ENCODE peak calls at places on chromosomes 1 and 21, in seven cellular contexts. F is fibroblast of lung, E is AG08396, Z is retina, X is AG09309, K is BJ, A is HT1080. M is an unnamed sample.

GRCh38 chr1:212677136-212677535 is 22.5 kb downstream of the BATF3 start:
- DNase-seq in X (no peak), Z (no peak), K (no peak), E (no peak), A (no peak), F (no peak), M (no peak)

GRCh38 chr1:52225174-52225573 is 83.3 kb downstream of the ZFYVE9 start:
- DNase-seq in E (no peak), A (no peak), X (no peak), K (no peak), F (no peak), Z (no peak), M (no peak)

GRCh38 chr1:234722904-234723588 is 113.1 kb upstream of the IRF2BP2 start:
- DNase-seq in F (peak; percentile 95), K (peak; percentile 74), E (peak; percentile 54), X (peak; percentile 89), Z (no peak), A (peak; percentile 85), M (peak; percentile 56)

GRCh38 chr1:10680487-10680886 is 116.0 kb downstream of the CASZ1 start:
- DNase-seq in F (peak; percentile 22), X (no peak), E (no peak), Z (no peak), K (no peak), A (no peak), M (no peak)

GRCh38 chr21:31338892-31339368 is 5.1 kb downstream of the TIAM1 start:
- DNase-seq in Z (no peak), E (no peak), A (no peak), F (no peak), X (no peak), K (no peak), M (no peak)

GRCh38 chr1:29259802-29260441 is 23.6 kb downstream of the PTPRU start:
- DNase-seq in E (peak; percentile 93), K (no peak), F (peak; percentile 57), A (no peak), X (no peak), Z (no peak), M (peak; percentile 91)

GRCh38 chr21:23218667-23219066 is 2220.5 kb downstream of the NCAM2 start:
- DNase-seq in F (no peak), E (no peak), Z (no peak), A (no peak), K (no peak), X (no peak), M (no peak)

GRCh38 chr1:154937051-154937987 is 800 bp upstream of the PMVK start:
- DNase-seq in X (peak; percentile 87), Z (peak; percentile 99), A (peak; percentile 88), E (peak; percentile 94), F (peak; percentile 96), K (peak; percentile 61), M (peak; percentile 90)

GRCh38 chr1:147095691-147096090 is 76.6 kb downstream of the PRKAB2 start:
- DNase-seq in Z (no peak), K (no peak), A (no peak), X (no peak), F (no peak), E (no peak), M (no peak)

GRCh38 chr1:93079685-93080141 is 630 bp downstream of the MTF2 start:
- DNase-seq in A (peak; percentile 24), K (no peak), Z (peak; percentile 36), F (peak; percentile 19), X (no peak), E (peak; percentile 4), M (peak; percentile 50)

GRCh38 chr1:219236095-219236494 is 62.4 kb downstream of the LYPLAL1 start:
- DNase-seq in Z (no peak), F (no peak), K (no peak), X (no peak), E (no peak), A (no peak), M (no peak)

GRCh38 chr1:61101461-61102440 is 19.4 kb downstream of the NFIA start:
- DNase-seq in A (no peak), K (no peak), E (no peak), F (no peak), Z (no peak), X (no peak), M (no peak)

GRCh38 chr1:17874231-17874630 is 119.1 kb downstream of the ACTL8 start:
- DNase-seq in K (peak; percentile 78), X (peak; percentile 82), F (peak; percentile 96), A (peak; percentile 87), Z (no peak), E (peak; percentile 74), M (no peak)

GRCh38 chr1:74790453-74790852 is 57.5 kb downstream of the TYW3 start:
- DNase-seq in Z (no peak), K (no peak), E (no peak), A (no peak), X (no peak), F (peak; percentile 7), M (no peak)

GRCh38 chr1:31040038-31040437 is 25.5 kb downstream of the PUM1 start:
- DNase-seq in X (no peak), E (no peak), K (no peak), A (no peak), Z (no peak), F (no peak), M (no peak)

GRCh38 chr21:44035244-44035643 is 23.1 kb downstream of the TRAPPC10 start:
- DNase-seq in X (no peak), E (no peak), Z (no peak), K (no peak), F (no peak), A (no peak), M (no peak)

GRCh38 chr1:2412773-2413494 is 570 bp upstream of the PEX10 start:
- DNase-seq in A (peak; percentile 48), Z (peak; percentile 85), E (peak; percentile 86), K (no peak), F (peak; percentile 50), X (no peak), M (peak; percentile 65)

GRCh38 chr1:206487970-206488369 is 17.7 kb downstream of the IKBKE start:
- DNase-seq in E (no peak), Z (no peak), A (no peak), F (no peak), X (no peak), K (no peak), M (no peak)

GRCh38 chr1:50268049-50268448 is 155.2 kb downstream of the DMRTA2 start:
- DNase-seq in F (no peak), E (no peak), A (peak; percentile 7), Z (no peak), K (no peak), X (no peak), M (no peak)

GRCh38 chr1:18849252-18849651 is 10.2 kb downstream of the TAS1R2 start:
- DNase-seq in X (no peak), A (no peak), Z (no peak), K (no peak), E (no peak), F (no peak), M (no peak)

GRCh38 chr1:178530037-178530402 is 17.1 kb downstream of the TEX35 start:
- DNase-seq in Z (no peak), A (peak; percentile 89), X (no peak), K (no peak), F (peak; percentile 82), E (peak; percentile 86), M (peak; percentile 45)

GRCh38 chr21:39141502-39141901 is 41.7 kb downstream of the PSMG1 start:
- DNase-seq in X (no peak), E (no peak), Z (peak; percentile 28), A (no peak), F (peak; percentile 59), K (no peak), M (peak; percentile 57)

GRCh38 chr1:146036241-146036989 is 14.9 kb upstream of the HJV start:
- DNase-seq in X (no peak), F (peak; percentile 18), A (peak; percentile 84), Z (no peak), K (no peak), E (no peak), M (no peak)

GRCh38 chr1:24186993-24187790 is at the start of gene IFNLR1:
- DNase-seq in K (no peak), E (peak; percentile 41), Z (peak; percentile 62), X (no peak), A (no peak), F (no peak), M (peak; percentile 89)

GRCh38 chr1:120178799-120179419 is 2.6 kb upstream of the SEC22B start:
- DNase-seq in E (peak; percentile 9), K (no peak), A (no peak), F (peak; percentile 27), Z (no peak), X (no peak), M (peak; percentile 3)

GRCh38 chr21:16583567-16583966 is 853.8 kb downstream of the USP25 start:
- DNase-seq in E (no peak), F (no peak), A (peak; percentile 29), X (no peak), Z (no peak), K (no peak), M (no peak)

GRCh38 chr1:183920651-183921050 is 115.7 kb downstream of the RGL1 start:
- DNase-seq in E (no peak), A (no peak), F (no peak), Z (no peak), X (no peak), K (no peak), M (no peak)

GRCh38 chr1:214071469-214071868 is 83.7 kb downstream of the PROX1 start:
- DNase-seq in A (no peak), X (no peak), K (no peak), F (no peak), E (no peak), Z (no peak), M (no peak)

GRCh38 chr1:24957808-24958752 is 28.0 kb upstream of the RUNX3 start:
- DNase-seq in X (no peak), F (no peak), K (no peak), Z (no peak), A (no peak), E (no peak), M (no peak)

GRCh38 chr1:178607718-178608408 is 95.0 kb downstream of the TEX35 start:
- DNase-seq in F (peak; percentile 56), X (no peak), E (no peak), K (no peak), Z (no peak), A (no peak), M (no peak)

GRCh38 chr1:65769621-65770020 is 23.1 kb upstream of the PDE4B start:
- DNase-seq in K (peak; percentile 58), A (no peak), E (no peak), X (peak; percentile 38), F (peak; percentile 45), Z (no peak), M (no peak)

GRCh38 chr21:32022141-32022540 is 149.3 kb downstream of the HUNK start:
- DNase-seq in X (no peak), F (no peak), A (no peak), K (no peak), E (no peak), Z (no peak), M (no peak)

GRCh38 chr1:165383067-165383466 is 26.6 kb upstream of the LMX1A start:
- DNase-seq in K (peak; percentile 56), A (peak; percentile 11), X (peak; percentile 81), Z (no peak), E (peak; percentile 76), F (peak; percentile 82), M (no peak)

GRCh38 chr1:172450524-172450885 is 6.6 kb upstream of the PIGC start:
- DNase-seq in F (no peak), A (no peak), Z (no peak), X (no peak), K (no peak), E (no peak), M (no peak)

GRCh38 chr1:220906561-220907334 is 27.5 kb downstream of the HLX start:
- DNase-seq in E (peak; percentile 13), F (no peak), Z (no peak), K (no peak), A (peak; percentile 18), X (peak; percentile 41), M (no peak)